ENCODE peak calls at places on chromosome 3, in ten cellular contexts. V, I, K, Y, B, W, O, M, F and T are unnamed samples.

GRCh38 chr3:44439499-44440295 is 37.8 kb downstream of the ZNF445 start:
- DNase-seq in V (peak), I (peak), K (peak), Y (no peak), B (peak), W (peak), O (peak), M (peak), F (peak), T (peak)

GRCh38 chr3:51955175-51955892 is at the start of gene GPR62:
- DNase-seq in V (no peak), I (no peak), K (no peak), Y (peak), B (no peak), W (no peak), O (no peak), M (no peak), F (no peak), T (no peak)

GRCh38 chr3:23421811-23422510 is 218.8 kb downstream of the UBE2E2 start:
- DNase-seq in V (no peak), I (no peak), K (no peak), Y (no peak), B (no peak), W (no peak), O (no peak), M (no peak), F (no peak), T (no peak)

GRCh38 chr3:107590786-107591185 is 68.0 kb downstream of the BBX start:
- DNase-seq in V (no peak), I (no peak), K (no peak), Y (no peak), B (no peak), W (no peak), O (no peak), M (no peak), F (no peak), T (no peak)

GRCh38 chr3:34009480-34009844 is 211.0 kb downstream of the PDCD6IP start:
- DNase-seq in V (no peak), I (no peak), K (no peak), Y (no peak), B (no peak), W (no peak), O (no peak), M (no peak), F (no peak), T (no peak)

GRCh38 chr3:135169651-135170050 is 374.6 kb downstream of the EPHB1 start:
- DNase-seq in V (no peak), I (no peak), K (no peak), Y (no peak), B (no peak), W (no peak), O (no peak), M (no peak), F (no peak), T (no peak)

GRCh38 chr3:45056608-45057301 is 30.7 kb downstream of the CLEC3B start:
- DNase-seq in V (no peak), I (no peak), K (no peak), Y (no peak), B (no peak), W (no peak), O (no peak), M (no peak), F (no peak), T (no peak)

GRCh38 chr3:52518723-52519444 is 14.8 kb downstream of the NT5DC2 start:
- DNase-seq in V (no peak), I (no peak), K (peak), Y (peak), B (no peak), W (no peak), O (no peak), M (no peak), F (no peak), T (no peak)

GRCh38 chr3:120742198-120743080 is at the start of the genes GTF2E1 and RABL3:
- DNase-seq in V (peak), I (peak), K (peak), Y (peak), B (peak), W (peak), O (peak), M (peak), F (peak), T (peak)
- TF ChIP-seq POLR2A in V (peak), I (peak), K (no peak), Y (peak), B (no peak), W (no peak), O (peak), M (peak), F (peak), T (no peak)

DNA sequence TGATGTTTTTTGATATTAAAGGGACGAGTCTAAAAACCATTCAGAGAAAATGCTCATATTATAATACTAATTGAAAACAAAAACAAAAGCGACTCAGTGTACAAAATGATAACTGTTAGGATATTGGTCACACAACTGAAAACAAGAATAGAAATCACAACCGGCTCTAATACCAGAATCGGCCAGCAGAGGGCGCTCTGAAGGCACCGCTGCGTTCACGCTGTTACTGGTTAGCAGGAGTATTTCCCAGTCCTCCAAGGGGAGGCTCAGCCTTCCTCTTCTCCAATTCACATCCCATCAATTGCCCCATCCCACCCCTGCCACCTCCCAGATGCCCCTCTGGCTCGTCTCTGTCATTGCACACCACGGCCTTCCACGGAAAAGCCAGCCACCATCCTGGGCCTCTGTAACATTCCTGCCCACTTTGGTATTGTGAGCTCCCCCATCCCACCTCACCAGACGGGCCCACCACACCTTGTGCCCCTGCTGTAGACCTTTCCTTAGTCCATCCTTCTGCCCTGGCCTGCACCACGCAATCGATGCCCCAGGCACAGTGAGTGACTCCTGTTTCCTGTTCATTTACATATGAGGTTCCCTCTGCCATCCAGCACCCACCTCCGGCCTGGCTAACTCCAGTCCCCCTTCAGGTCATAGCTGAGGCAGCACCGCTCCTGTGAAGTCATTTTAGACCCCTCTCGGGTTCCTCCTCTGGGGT is 8.5 kb downstream of the FAM107A start:
- DNase-seq in V (peak), I (peak), K (peak), Y (peak), B (peak), W (peak), O (peak), M (peak), F (peak), T (peak)
- TF ChIP-seq CTCF in V (peak), I (peak), K (no peak), Y (peak), B (peak), W (peak), O (peak), M (peak), F (peak), T (no peak)

DNA sequence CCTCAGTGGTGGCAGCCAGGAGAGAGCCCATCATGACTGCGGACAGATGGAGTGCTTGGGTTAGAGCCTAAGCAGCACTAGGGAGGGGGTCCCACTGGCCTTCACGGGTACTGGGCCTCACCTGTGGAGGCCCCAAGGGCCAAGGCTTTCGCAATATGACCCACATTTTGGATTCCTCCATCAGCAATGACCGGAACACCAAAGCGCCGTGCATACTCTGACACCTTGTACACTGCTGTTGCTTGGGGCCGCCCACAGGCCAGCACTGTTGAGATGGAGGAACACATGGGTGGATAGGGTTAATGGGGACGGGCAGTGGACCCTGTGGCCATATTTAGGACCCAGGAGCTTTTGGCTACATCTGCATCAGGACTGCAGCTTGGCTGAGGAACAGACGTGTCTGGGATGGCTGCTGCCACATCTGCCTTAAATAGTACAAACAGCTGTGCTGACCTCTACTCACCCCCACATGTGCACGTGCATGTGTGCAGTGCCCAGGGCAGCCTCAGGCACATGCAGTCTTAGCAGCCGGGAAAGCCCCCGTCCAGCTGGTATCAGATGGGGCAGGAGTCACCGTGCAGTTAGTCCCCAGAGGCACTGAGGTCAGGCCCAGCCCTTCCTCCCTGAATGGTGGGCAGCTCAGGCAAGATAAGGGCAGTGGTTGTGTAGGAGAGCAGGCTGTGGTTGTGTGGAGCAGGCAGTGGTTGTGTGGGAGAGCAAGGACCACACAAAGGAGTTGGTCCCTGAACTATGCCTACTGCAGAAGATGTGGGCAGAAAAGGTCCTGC is 3.3 kb downstream of the NDUFAF3 start:
- DNase-seq in V (no peak), I (no peak), K (no peak), Y (peak), B (no peak), W (no peak), O (no peak), M (no peak), F (peak), T (no peak)
- TF ChIP-seq POLR2A in V (no peak), I (no peak), K (no peak), Y (no peak), B (no peak), W (no peak), O (no peak), M (no peak), F (no peak), T (no peak)

DNA sequence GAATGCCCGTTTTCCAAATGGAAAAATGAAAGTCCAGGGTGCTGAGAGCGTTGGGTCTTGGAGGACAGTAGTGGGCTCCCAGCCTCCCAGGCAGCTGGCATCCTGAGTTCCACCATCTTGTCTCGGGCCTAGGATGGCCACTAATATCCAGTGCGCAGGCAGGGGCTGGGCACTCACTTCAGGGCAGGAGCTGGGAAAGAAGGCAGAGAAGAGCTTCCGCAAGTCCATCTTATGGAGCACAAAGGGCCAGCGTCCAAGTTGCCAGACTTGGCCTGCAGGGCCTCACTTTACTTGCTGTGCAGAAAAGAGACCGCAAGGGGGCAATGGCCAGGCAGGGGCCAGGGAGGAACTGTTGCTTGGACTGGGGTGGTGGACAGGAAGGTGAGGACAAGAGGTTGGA is 46.1 kb downstream of the IQSEC1 start:
- DNase-seq in V (no peak), I (peak), K (no peak), Y (no peak), B (no peak), W (no peak), O (no peak), M (no peak), F (no peak), T (no peak)
- TF ChIP-seq CTCF in V (no peak), I (no peak), K (no peak), Y (no peak), B (no peak), W (no peak), O (no peak), M (no peak), F (no peak), T (no peak)

GRCh38 chr3:134031620-134031915 is 1.8 kb upstream of the SLCO2A1 start:
- DNase-seq in V (no peak), I (no peak), K (no peak), Y (no peak), B (no peak), W (no peak), O (no peak), M (no peak), F (no peak), T (no peak)
- TF ChIP-seq POLR2A in V (no peak), I (no peak), K (no peak), Y (no peak), B (no peak), W (no peak), O (no peak), M (no peak), F (no peak), T (no peak)

GRCh38 chr3:14361068-14361677 is 41.2 kb upstream of the SLC6A6 start:
- DNase-seq in V (no peak), I (no peak), K (no peak), Y (no peak), B (no peak), W (no peak), O (no peak), M (no peak), F (no peak), T (no peak)

GRCh38 chr3:14357463-14357862 is 44.9 kb upstream of the SLC6A6 start:
- DNase-seq in V (no peak), I (no peak), K (no peak), Y (no peak), B (no peak), W (no peak), O (no peak), M (no peak), F (no peak), T (no peak)

GRCh38 chr3:14359348-14359747 is 43.1 kb upstream of the SLC6A6 start:
- DNase-seq in V (no peak), I (no peak), K (no peak), Y (no peak), B (no peak), W (no peak), O (no peak), M (no peak), F (no peak), T (no peak)

GRCh38 chr3:14360123-14360881 is 42.1 kb upstream of the SLC6A6 start:
- DNase-seq in V (no peak), I (no peak), K (no peak), Y (no peak), B (no peak), W (no peak), O (no peak), M (no peak), F (no peak), T (no peak)

DNA sequence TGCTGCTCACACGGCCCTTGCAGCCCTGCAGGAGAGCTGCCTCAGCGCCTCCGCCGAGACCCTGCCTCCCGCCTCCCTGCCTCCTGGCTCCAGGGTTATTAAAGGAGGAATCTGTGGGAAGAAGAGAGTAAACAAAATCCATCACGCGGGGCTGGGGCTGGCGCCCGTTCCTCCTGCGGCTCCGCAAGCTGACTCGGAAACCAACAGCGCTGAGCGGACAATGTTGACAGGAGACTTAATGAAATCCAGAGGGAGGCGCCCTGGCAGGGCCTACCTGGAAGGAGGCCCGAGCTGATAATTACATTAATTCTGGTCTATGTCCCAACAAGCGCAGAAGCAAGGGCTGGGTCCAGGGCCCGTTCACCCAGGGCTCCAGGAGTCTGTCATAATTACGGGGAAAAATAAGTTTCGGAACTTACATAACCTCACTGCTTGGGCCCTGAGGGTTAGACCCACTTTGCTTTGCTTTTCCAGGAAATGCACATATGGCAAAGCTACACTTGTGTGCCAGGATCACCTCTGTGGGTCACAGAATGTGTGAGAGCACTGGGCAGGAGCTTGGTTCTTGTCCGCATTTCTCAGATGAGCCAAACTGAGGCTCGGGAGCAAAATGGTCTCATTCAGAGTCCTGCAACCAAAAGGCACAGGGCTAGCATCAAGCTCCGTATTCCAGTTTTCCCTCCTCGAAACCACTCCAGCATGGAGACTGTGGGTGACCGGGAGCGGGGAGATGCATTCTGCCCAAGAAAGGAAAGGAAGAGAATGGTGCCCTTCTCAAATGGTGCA is 43.8 kb upstream of the SLC6A6 start:
- DNase-seq in V (peak), I (no peak), K (peak), Y (peak), B (peak), W (peak), O (no peak), M (no peak), F (no peak), T (peak)
- TF ChIP-seq CTCF in V (no peak), I (no peak), K (no peak), Y (no peak), B (no peak), W (no peak), O (no peak), M (no peak), F (no peak), T (no peak)

GRCh38 chr3:95655363-95655986 is 1158.9 kb upstream of the EPHA6 start:
- DNase-seq in V (no peak), I (no peak), K (no peak), Y (no peak), B (no peak), W (no peak), O (no peak), M (no peak), F (no peak), T (no peak)

GRCh38 chr3:95654567-95655362 is 1159.6 kb upstream of the EPHA6 start:
- DNase-seq in V (no peak), I (no peak), K (no peak), Y (no peak), B (no peak), W (no peak), O (no peak), M (no peak), F (no peak), T (no peak)
- TF ChIP-seq POLR2A in V (no peak), I (no peak), K (no peak), Y (no peak), B (no peak), W (no peak), O (no peak), M (no peak), F (no peak), T (no peak)